ENCODE peak calls at places on chromosomes 4 and X, in seven cellular contexts. Z is WTC11, H is GM12891, J is RPMI8226, O is transverse colon, E is tibial nerve, F is fibroblast of the aortic adventitia. D is an unnamed sample.

GRCh38 chr4:78618426-78618825 is 66.9 kb downstream of the ANXA3 start:
- DNase-seq in E (no peak), O (no peak), J (no peak), Z (no peak), F (peak; percentile 21), H (no peak), D (no peak)

GRCh38 chr4:54063737-54064316 is 578 bp downstream of the CHIC2 start:
- DNase-seq in J (peak; percentile 32), F (no peak), E (no peak), Z (peak; percentile 26), O (peak; percentile 41), H (peak; percentile 4), D (peak; percentile 56)

GRCh38 chr4:108849611-108850406 is 87.0 kb upstream of the ETNPPL start:
- DNase-seq in J (peak; percentile 68), F (peak; percentile 32), Z (no peak), H (peak; percentile 2), E (no peak), O (no peak), D (peak; percentile 82)

GRCh38 chr4:125719987-125720386 is 405.2 kb downstream of the FAT4 start:
- DNase-seq in H (no peak), J (no peak), Z (no peak), O (no peak), F (no peak), E (no peak), D (peak; percentile 37)

GRCh38 chrX:153667931-153668396 is 5.6 kb downstream of the PNCK start:
- DNase-seq in H (peak; percentile 64), F (peak; percentile 84), E (peak; percentile 71), J (peak; percentile 83), Z (peak; percentile 84), O (peak; percentile 82), D (peak; percentile 87)

GRCh38 chrX:49172280-49172780 is 632 bp downstream of the PLP2 start:
- DNase-seq in J (peak; percentile 90), O (peak; percentile 85), E (peak; percentile 55), Z (no peak), H (peak; percentile 52), F (peak; percentile 51), D (peak; percentile 58)

GRCh38 chr4:760616-761015 is 55.0 kb downstream of the PCGF3 start:
- DNase-seq in E (no peak), J (no peak), F (no peak), Z (no peak), H (no peak), O (no peak), D (no peak)

GRCh38 chr4:176499518-176499917 is 179.8 kb downstream of the SPCS3 start:
- DNase-seq in J (no peak), O (no peak), F (peak; percentile 66), E (no peak), H (no peak), Z (no peak), D (no peak)

GRCh38 chr4:24229976-24230375 is 340.1 kb upstream of the PPARGC1A start:
- DNase-seq in H (no peak), Z (no peak), E (no peak), F (peak; percentile 10), J (no peak), O (no peak), D (no peak)

GRCh38 chr4:4640692-4641091 is 98.8 kb upstream of the STX18 start:
- DNase-seq in Z (peak; percentile 52), O (no peak), J (no peak), F (no peak), E (no peak), H (no peak), D (no peak)